ENCODE peak calls at places on chromosomes 4 and X, in five cellular contexts. T is breast epithelium, A is cardiac muscle cell, M is AG04450, L is IMR-90. C is an unnamed sample. For H3K27me3, the result is how much of the 10 kb centered on the place peaks cover.

GRCh38 chr4:21790437-21791029 is 158.0 kb downstream of the KCNIP4 start:
- DNase-seq in L (peak), A (peak), T (no peak), M (no peak), C (no peak)

GRCh38 chr4:71841336-71841735 is 57.5 kb upstream of the GC start:
- DNase-seq in T (no peak), A (no peak), L (no peak), M (no peak), C (no peak)

GRCh38 chrX:19571708-19572107 is 56.4 kb upstream of the MAP3K15 start:
- DNase-seq in M (no peak), T (no peak), L (no peak), A (no peak), C (no peak)

GRCh38 chr4:99148545-99148944 is 4.4 kb upstream of the ADH4 start:
- DNase-seq in M (no peak), L (no peak), A (no peak), T (no peak), C (no peak)

GRCh38 chr4:175536852-175537453 is 275.1 kb downstream of the GPM6A start:
- DNase-seq in A (peak), M (peak), T (no peak), L (peak), C (peak)

GRCh38 chr4:152045781-152046571 is 285.2 kb upstream of the GATB start:
- DNase-seq in L (no peak), A (peak), T (no peak), M (no peak), C (peak)

GRCh38 chrX:111071542-111072277 is 24.3 kb upstream of the PAK3 start:
- DNase-seq in M (no peak), A (no peak), L (no peak), T (no peak), C (no peak)

GRCh38 chr4:86981789-86982188 is 47.0 kb downstream of the AFF1 start:
- DNase-seq in T (no peak), L (no peak), A (no peak), M (no peak), C (no peak)

GRCh38 chrX:24563291-24564010 is 83.7 kb downstream of the PCYT1B start:
- DNase-seq in L (no peak), A (no peak), T (no peak), M (no peak), C (no peak)

GRCh38 chrX:25005034-25005381 is 10.8 kb downstream of the ARX start:
- DNase-seq in M (no peak), T (no peak), L (no peak), A (no peak), C (no peak)

GRCh38 chr4:53886090-53886489 is 178.3 kb downstream of the CHIC2 start:
- DNase-seq in A (no peak), L (no peak), T (no peak), M (no peak), C (no peak)

GRCh38 chr4:18722748-18723191 is 701.2 kb upstream of the LCORL start:
- DNase-seq in M (no peak), T (no peak), A (no peak), L (no peak), C (no peak)

GRCh38 chr4:3821580-3822229 is 55.5 kb downstream of the ADRA2C start:
- DNase-seq in L (no peak), M (no peak), A (peak), T (no peak), C (no peak)

GRCh38 chr4:29047341-29048041 is 1672.7 kb upstream of the PCDH7 start:
- DNase-seq in A (no peak), T (no peak), M (no peak), L (no peak), C (no peak)

GRCh38 chrX:119816300-119816699 is 24.9 kb upstream of the RPL39 start:
- DNase-seq in M (no peak), A (no peak), T (no peak), L (no peak), C (no peak)

GRCh38 chr4:39932776-39933402 is 44.8 kb downstream of the PDS5A start:
- DNase-seq in L (no peak), T (no peak), M (no peak), A (no peak), C (no peak)

GRCh38 chrX:102712967-102713677 is 874 bp downstream of the GPRASP2 start:
- DNase-seq in M (no peak), A (peak), T (peak), L (peak), C (peak)

GRCh38 chrX:130121505-130121800 is 11.2 kb upstream of the ELF4 start:
- DNase-seq in L (no peak), T (no peak), M (no peak), A (no peak), C (no peak)

GRCh38 chr4:84750260-84750955 is 167.5 kb downstream of the CDS1 start:
- DNase-seq in T (no peak), M (peak), A (peak), L (peak), C (no peak)

GRCh38 chr4:163492951-163493504 is 1.5 kb upstream of the TMA16 start:
- DNase-seq in T (no peak), M (no peak), A (no peak), L (no peak), C (no peak)

GRCh38 chr4:71267244-71267643 is 71.6 kb upstream of the SLC4A4 start:
- DNase-seq in M (no peak), L (peak), T (no peak), A (no peak), C (no peak)

GRCh38 chr4:3862640-3863420 is 96.6 kb downstream of the ADRA2C start:
- DNase-seq in M (no peak), T (no peak), L (no peak), A (no peak), C (no peak)

GRCh38 chr4:125313497-125313896 is 1.3 kb upstream of the FAT4 start:
- DNase-seq in L (peak), T (no peak), M (peak), A (peak), C (no peak)

GRCh38 chr4:187276786-187277408 is 553.2 kb upstream of the FAT1 start:
- DNase-seq in T (no peak), L (peak), M (peak), A (peak), C (no peak)

GRCh38 chr4:176339936-176340761 is 20.4 kb downstream of the SPCS3 start:
- DNase-seq in L (no peak), M (no peak), T (no peak), A (no peak), C (no peak)

GRCh38 chr4:72974694-72975487 is 94.6 kb downstream of the COX18 start:
- DNase-seq in L (peak), A (peak), T (no peak), M (peak), C (no peak)

GRCh38 chr4:170089743-170090666 is at the start of gene AADAT:
- DNase-seq in T (no peak), L (peak), A (peak), M (peak), C (peak)

DNA sequence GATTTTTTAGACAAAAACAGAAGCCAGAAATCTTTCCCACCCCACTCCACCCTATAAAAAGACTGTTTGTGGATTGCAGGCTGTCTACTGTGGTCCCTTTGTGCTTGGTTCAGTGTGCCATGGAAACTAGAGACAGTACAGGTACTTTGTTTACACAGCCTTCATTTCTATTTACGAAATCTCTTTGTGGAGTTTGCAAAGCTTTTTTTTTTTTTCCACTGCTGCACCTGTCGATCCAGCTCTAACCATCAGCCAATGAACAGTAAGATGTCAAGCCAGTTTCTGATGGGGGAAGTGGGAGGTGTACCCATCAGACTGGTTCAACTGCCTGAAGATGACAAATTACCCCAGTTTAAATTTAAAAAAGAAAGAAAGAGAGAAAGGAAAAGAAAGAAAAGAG is 20.2 kb upstream of the LRBA start:
- DNase-seq in M (no peak), A (no peak), L (no peak), T (no peak), C (peak)
- H3K27me3 ChIP-seq in M (under half), A (under half), L (under half), T (under half), C (under half)

GRCh38 chr4:111650553-111651183 is 494.6 kb upstream of the FAM241A start:
- DNase-seq in A (no peak), L (no peak), M (no peak), T (no peak), C (no peak)

GRCh38 chr4:111652986-111653385 is 492.3 kb upstream of the FAM241A start:
- DNase-seq in A (no peak), L (no peak), T (no peak), M (no peak), C (no peak)

GRCh38 chr4:111649308-111649707 is 495.9 kb upstream of the FAM241A start:
- DNase-seq in T (no peak), M (no peak), L (no peak), A (no peak), C (no peak)

GRCh38 chr4:111650146-111650545 is 495.1 kb upstream of the FAM241A start:
- DNase-seq in A (no peak), M (no peak), L (no peak), T (no peak), C (no peak)

GRCh38 chr4:111652206-111652605 is 493.0 kb upstream of the FAM241A start:
- DNase-seq in A (no peak), M (no peak), L (no peak), T (no peak), C (no peak)
- H3K27me3 ChIP-seq in A (under half), M (under half), L (under half), T (under half), C (under half)

DNA sequence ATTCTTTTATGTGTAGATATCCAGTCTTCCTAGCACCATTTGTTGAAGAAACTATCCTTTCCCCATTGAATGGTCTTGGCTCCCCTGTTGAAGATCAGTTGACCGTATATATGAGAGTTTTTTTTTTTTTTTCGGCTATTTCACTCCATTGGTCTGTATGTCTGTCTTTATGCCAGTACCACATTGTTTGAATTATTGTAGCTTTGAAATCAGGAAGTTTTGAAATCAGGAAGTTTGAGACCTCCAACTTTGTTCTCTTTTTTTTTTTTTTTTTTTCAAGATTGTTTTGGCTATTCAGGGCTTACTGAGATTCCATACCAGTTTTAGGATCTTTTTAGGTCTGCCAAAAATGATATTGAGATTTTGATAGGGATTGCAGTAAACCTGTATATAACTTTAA is 4.3 kb upstream of the SCD5 start:
- DNase-seq in L (no peak), A (peak), T (no peak), M (no peak), C (no peak)
- H3K27me3 ChIP-seq in L (under half), A (half or more), T (under half), M (under half), C (under half)

GRCh38 chr4:4869380-4869723 is 9.9 kb downstream of the MSX1 start:
- DNase-seq in A (no peak), T (no peak), M (no peak), L (no peak), C (no peak)

GRCh38 chr4:4866833-4867744 is 7.6 kb downstream of the MSX1 start:
- DNase-seq in M (no peak), L (no peak), T (no peak), A (peak), C (no peak)

GRCh38 chr4:4869731-4870483 is 10.4 kb downstream of the MSX1 start:
- DNase-seq in A (no peak), L (no peak), M (no peak), T (no peak), C (no peak)

GRCh38 chr4:4867745-4868505 is 8.5 kb downstream of the MSX1 start:
- DNase-seq in A (no peak), T (no peak), M (no peak), L (no peak), C (no peak)

DNA sequence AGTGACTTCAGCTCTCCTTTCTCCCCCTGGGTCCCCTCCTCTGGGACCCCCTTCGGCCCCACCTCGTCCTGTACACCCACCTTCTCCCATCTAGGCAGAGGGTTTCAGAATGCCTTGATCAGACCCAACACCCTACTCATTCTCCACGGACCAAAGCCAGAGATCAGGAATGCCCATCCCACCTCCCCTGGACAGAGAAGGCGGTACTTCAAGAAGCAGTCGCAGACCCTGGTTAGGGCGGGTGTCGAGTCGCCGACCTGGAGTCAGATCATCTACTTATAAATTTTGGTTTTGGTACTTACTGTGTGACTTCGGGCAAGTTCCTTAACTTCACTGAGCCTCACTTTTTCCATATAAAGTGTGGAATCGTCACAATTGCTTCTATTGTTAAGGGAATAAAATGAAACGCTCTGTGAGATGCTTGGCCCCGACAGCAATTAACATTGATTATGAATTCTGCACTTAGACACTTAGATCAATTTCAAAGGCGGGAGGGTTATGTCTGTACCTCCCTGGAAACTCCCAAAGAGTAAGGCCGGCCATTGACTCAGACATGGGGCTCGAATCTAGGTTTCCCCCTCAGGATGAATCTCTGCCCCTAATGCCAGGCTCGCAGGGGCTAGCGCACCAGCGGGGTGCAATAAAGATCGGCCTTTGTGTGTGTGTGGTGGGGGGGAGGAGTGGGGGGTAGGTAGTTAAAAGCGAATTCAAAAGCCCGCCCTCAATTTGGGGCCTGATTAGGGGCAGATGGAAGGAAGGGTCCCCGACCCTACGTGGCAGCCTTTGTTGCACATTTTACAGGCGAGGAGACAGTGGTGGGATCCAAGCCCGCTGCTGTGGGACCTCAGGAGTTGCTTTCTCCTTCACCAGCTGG is 9.3 kb downstream of the MSX1 start:
- DNase-seq in T (no peak), M (no peak), A (no peak), L (no peak), C (no peak)
- H3K27me3 ChIP-seq in T (half or more), M (half or more), A (half or more), L (half or more), C (under half)

GRCh38 chr4:44446191-44446590 is 2.4 kb downstream of the KCTD8 start:
- DNase-seq in T (no peak), A (no peak), M (no peak), L (no peak), C (no peak)
- H3K27me3 ChIP-seq in T (under half), A (half or more), M (under half), L (under half), C (under half)

C was measured in Caco-2.